ENCODE peak calls at places on chromosome 1, in ten cellular contexts. F is sigmoid colon, N is uterus, B is RWPE1, M is coronary artery, K is B cell, R is NB4, Z is endothelial cell, H is keratinocyte, P is fibroblast of lung. A is an unnamed sample.

GRCh38 chr1:178121883-178122282 is 28.0 kb downstream of the RASAL2 start:
- DNase-seq in Z (no peak), N (no peak), M (no peak), R (no peak), B (no peak), F (no peak), P (peak), H (no peak), K (no peak), A (no peak)

GRCh38 chr1:198842686-198843085 is 203.8 kb downstream of the PTPRC start:
- DNase-seq in F (no peak), Z (no peak), M (no peak), R (no peak), B (no peak), N (no peak), P (no peak), H (no peak), K (no peak), A (no peak)

GRCh38 chr1:100076319-100076718 is 56.4 kb downstream of the SASS6 start:
- DNase-seq in Z (no peak), P (no peak), N (no peak), F (no peak), H (no peak), K (no peak), B (no peak), R (no peak), M (no peak), A (no peak)

GRCh38 chr1:220733090-220733569 is 15.0 kb upstream of the MTARC2 start:
- DNase-seq in Z (peak), R (peak), K (peak), F (peak), P (peak), M (peak), B (peak), N (peak), H (peak), A (peak)

GRCh38 chr1:17661546-17662157 is 93.5 kb upstream of the ACTL8 start:
- DNase-seq in F (peak), B (peak), R (peak), Z (peak), P (peak), N (peak), K (peak), M (no peak), H (no peak), A (peak)

GRCh38 chr1:4971666-4972065 is 317.3 kb downstream of the AJAP1 start:
- DNase-seq in K (no peak), H (no peak), R (no peak), F (no peak), N (no peak), M (peak), P (no peak), Z (no peak), B (no peak), A (no peak)

GRCh38 chr1:160053548-160054365 is 16.2 kb downstream of the KCNJ10 start:
- DNase-seq in N (no peak), R (no peak), B (no peak), K (no peak), M (no peak), P (no peak), F (no peak), H (no peak), Z (no peak), A (no peak)

GRCh38 chr1:42305639-42306038 is 29.4 kb downstream of the FOXJ3 start:
- DNase-seq in K (no peak), P (peak), N (no peak), M (no peak), F (no peak), R (no peak), Z (no peak), B (no peak), H (no peak), A (no peak)

GRCh38 chr1:96370752-96371151 is 350.8 kb upstream of the PTBP2 start:
- DNase-seq in F (no peak), P (peak), N (no peak), Z (no peak), R (no peak), K (no peak), B (peak), H (no peak), M (no peak), A (no peak)

GRCh38 chr1:66540434-66541032 is 6.6 kb downstream of the SGIP1 start:
- DNase-seq in H (no peak), B (no peak), M (no peak), N (no peak), F (no peak), K (no peak), R (no peak), Z (no peak), P (peak), A (no peak)

GRCh38 chr1:213658508-213658907 is 329.3 kb upstream of the PROX1 start:
- DNase-seq in M (no peak), B (no peak), N (no peak), H (no peak), F (no peak), Z (no peak), R (no peak), P (no peak), K (no peak), A (no peak)

GRCh38 chr1:6099297-6099696 is 53.6 kb downstream of the KCNAB2 start:
- DNase-seq in N (no peak), F (peak), P (no peak), H (no peak), M (no peak), Z (no peak), R (no peak), B (no peak), K (no peak), A (no peak)

GRCh38 chr1:40462956-40463590 is 12.8 kb downstream of the ZFP69B start:
- DNase-seq in M (no peak), B (no peak), R (no peak), N (no peak), Z (no peak), F (no peak), P (peak), H (no peak), K (no peak), A (no peak)

GRCh38 chr1:163106364-163106987 is 37.3 kb downstream of the RGS4 start:
- DNase-seq in H (no peak), M (no peak), B (no peak), N (no peak), R (no peak), K (no peak), Z (no peak), P (peak), F (no peak), A (no peak)

GRCh38 chr1:21779613-21780521 is 3.1 kb downstream of the USP48 start:
- DNase-seq in M (no peak), N (no peak), F (no peak), B (no peak), K (peak), R (no peak), P (no peak), H (no peak), Z (no peak), A (no peak)

GRCh38 chr1:1573843-1574720 is 581 bp downstream of the SSU72 start:
- DNase-seq in F (peak), Z (peak), R (peak), B (peak), M (no peak), K (peak), P (peak), H (no peak), N (no peak), A (peak)

GRCh38 chr1:223712184-223712855 is at the start of gene CAPN2:
- DNase-seq in F (peak), N (peak), R (peak), Z (peak), M (peak), K (peak), B (peak), H (no peak), P (peak), A (peak)

GRCh38 chr1:217029311-217030157 is 306.3 kb upstream of the ESRRG start:
- DNase-seq in M (no peak), F (no peak), B (peak), K (no peak), P (peak), H (peak), N (no peak), Z (no peak), R (no peak), A (no peak)

GRCh38 chr1:75791022-75791421 is 5.0 kb downstream of the RABGGTB start:
- DNase-seq in B (peak), Z (no peak), H (no peak), M (no peak), N (no peak), R (no peak), P (peak), K (no peak), F (no peak), A (no peak)

GRCh38 chr1:206664740-206665139 is 20.0 kb upstream of the MAPKAPK2 start:
- DNase-seq in H (no peak), M (no peak), Z (no peak), F (no peak), R (no peak), B (no peak), K (no peak), N (no peak), P (no peak), A (no peak)

GRCh38 chr1:42745851-42746250 is 5.8 kb upstream of the CLDN19 start:
- DNase-seq in B (no peak), N (no peak), M (no peak), H (no peak), Z (no peak), F (no peak), R (no peak), P (no peak), K (no peak), A (no peak)

GRCh38 chr1:230361941-230362340 is 64.2 kb downstream of the PGBD5 start:
- DNase-seq in R (no peak), Z (no peak), B (no peak), N (no peak), F (no peak), K (no peak), H (no peak), M (no peak), P (no peak), A (no peak)

GRCh38 chr1:52210044-52210443 is 68.2 kb downstream of the ZFYVE9 start:
- DNase-seq in H (peak), N (no peak), Z (no peak), K (no peak), R (no peak), F (no peak), P (peak), M (no peak), B (peak), A (no peak)

GRCh38 chr1:247415423-247416361 is at the start of gene NLRP3:
- DNase-seq in F (peak), H (no peak), P (no peak), N (no peak), R (peak), K (peak), Z (no peak), M (no peak), B (peak), A (peak)

GRCh38 chr1:47513393-47513792 is 75.5 kb downstream of the FOXD2 start:
- DNase-seq in F (no peak), Z (no peak), M (no peak), P (no peak), N (no peak), R (no peak), K (no peak), H (no peak), B (no peak), A (no peak)

GRCh38 chr1:63773815-63774616 is at the start of gene ROR1:
- DNase-seq in B (peak), N (peak), H (no peak), Z (peak), P (peak), R (peak), K (peak), M (peak), F (peak), A (peak)

GRCh38 chr1:27368872-27369703 is 2.3 kb upstream of the MAP3K6 start:
- DNase-seq in K (peak), F (no peak), Z (no peak), P (no peak), N (no peak), M (no peak), R (no peak), B (no peak), H (no peak), A (no peak)

GRCh38 chr1:7373936-7374760 is 396.9 kb upstream of the VAMP3 start:
- DNase-seq in N (no peak), R (no peak), K (no peak), B (no peak), P (peak), Z (no peak), M (peak), H (no peak), F (peak), A (no peak)

GRCh38 chr1:221839794-221840395 is 98.0 kb upstream of the DUSP10 start:
- DNase-seq in B (peak), H (peak), K (peak), F (peak), R (peak), M (no peak), Z (no peak), N (no peak), P (peak), A (peak)

GRCh38 chr1:24415910-24416665 is 486 bp downstream of the NIPAL3 start:
- DNase-seq in H (no peak), N (no peak), K (no peak), P (peak), B (peak), Z (no peak), F (no peak), R (peak), M (no peak), A (peak)

GRCh38 chr1:66383602-66384001 is 150.4 kb upstream of the SGIP1 start:
- DNase-seq in R (no peak), N (no peak), H (no peak), K (no peak), F (no peak), B (no peak), Z (no peak), M (no peak), P (no peak), A (no peak)

GRCh38 chr1:192550922-192551534 is 24.5 kb upstream of the RGS1 start:
- DNase-seq in N (no peak), B (peak), M (no peak), Z (no peak), F (no peak), P (peak), K (no peak), H (no peak), R (peak), A (no peak)

GRCh38 chr1:213231795-213232231 is 180.8 kb downstream of the RPS6KC1 start:
- DNase-seq in P (peak), Z (no peak), K (no peak), B (no peak), N (no peak), H (no peak), F (no peak), M (no peak), R (no peak), A (no peak)

GRCh38 chr1:94120591-94120901 is 402 bp downstream of the ABCA4 start:
- DNase-seq in N (no peak), B (no peak), K (no peak), Z (no peak), R (no peak), F (no peak), P (no peak), H (no peak), M (no peak), A (no peak)

GRCh38 chr1:187051618-187052232 is 223.0 kb downstream of the PLA2G4A start:
- DNase-seq in K (peak), M (no peak), H (peak), R (peak), P (peak), N (no peak), Z (peak), B (peak), F (no peak), A (no peak)

GRCh38 chr1:235910357-235911299 is 43.9 kb upstream of the LYST start:
- DNase-seq in Z (no peak), N (peak), F (no peak), P (peak), M (no peak), R (peak), H (peak), K (no peak), B (peak), A (no peak)

GRCh38 chr1:201385299-201385891 is 7.9 kb upstream of the TNNT2 start:
- DNase-seq in H (no peak), B (peak), K (peak), N (no peak), Z (peak), P (peak), F (no peak), R (peak), M (no peak), A (no peak)
- TF ChIP-seq CTCF in H (peak), B (peak), K (peak), N (peak), Z (peak), P (peak), F (peak), R (peak), M (peak), A (peak)

GRCh38 chr1:32612189-32612881 is 38.0 kb downstream of the ZBTB8OS start:
- DNase-seq in M (peak), Z (peak), R (no peak), F (peak), B (peak), K (peak), P (peak), H (no peak), N (peak), A (peak)
- TF ChIP-seq CTCF in M (no peak), Z (no peak), R (no peak), F (peak), B (peak), K (no peak), P (peak), H (no peak), N (peak), A (no peak)

DNA sequence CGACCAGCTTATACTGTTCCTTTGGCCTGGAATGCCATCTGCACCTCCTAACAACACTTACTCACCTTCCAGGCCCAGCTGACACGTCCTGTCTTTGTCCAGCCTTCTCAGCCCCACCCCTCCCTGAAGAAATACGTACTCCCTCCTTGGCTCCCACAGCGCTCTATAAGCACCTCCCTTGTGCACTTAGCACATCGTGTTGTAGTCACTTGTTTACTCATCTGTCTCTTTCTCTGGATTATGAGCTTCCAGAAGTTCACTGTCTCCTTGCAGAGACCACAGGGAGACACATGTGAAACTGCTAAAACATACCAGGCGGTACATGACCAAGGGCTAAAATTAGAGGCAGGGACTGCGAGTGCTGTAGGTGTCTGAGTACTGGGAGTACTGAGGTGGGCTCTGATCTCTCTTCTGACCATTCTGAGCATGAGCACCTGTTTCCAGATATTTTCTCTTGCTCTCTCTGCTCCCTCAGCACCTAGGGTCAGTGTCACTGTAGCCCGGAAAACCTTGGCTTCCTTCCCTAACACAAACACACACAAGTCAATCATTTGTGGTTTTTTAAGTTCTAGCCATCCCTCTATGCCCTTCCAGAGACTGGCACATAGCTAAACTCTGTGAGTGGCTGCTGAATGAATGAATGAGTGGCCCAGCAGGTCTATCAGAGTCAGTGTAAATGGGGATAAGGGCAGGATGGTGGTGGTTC is 5.1 kb downstream of the DCST1 start:
- DNase-seq in R (no peak), H (no peak), N (no peak), K (no peak), B (peak), F (no peak), P (peak), Z (no peak), M (no peak), A (no peak)
- TF ChIP-seq CTCF in R (no peak), H (no peak), N (no peak), K (no peak), B (no peak), F (no peak), P (no peak), Z (no peak), M (no peak), A (no peak)

DNA sequence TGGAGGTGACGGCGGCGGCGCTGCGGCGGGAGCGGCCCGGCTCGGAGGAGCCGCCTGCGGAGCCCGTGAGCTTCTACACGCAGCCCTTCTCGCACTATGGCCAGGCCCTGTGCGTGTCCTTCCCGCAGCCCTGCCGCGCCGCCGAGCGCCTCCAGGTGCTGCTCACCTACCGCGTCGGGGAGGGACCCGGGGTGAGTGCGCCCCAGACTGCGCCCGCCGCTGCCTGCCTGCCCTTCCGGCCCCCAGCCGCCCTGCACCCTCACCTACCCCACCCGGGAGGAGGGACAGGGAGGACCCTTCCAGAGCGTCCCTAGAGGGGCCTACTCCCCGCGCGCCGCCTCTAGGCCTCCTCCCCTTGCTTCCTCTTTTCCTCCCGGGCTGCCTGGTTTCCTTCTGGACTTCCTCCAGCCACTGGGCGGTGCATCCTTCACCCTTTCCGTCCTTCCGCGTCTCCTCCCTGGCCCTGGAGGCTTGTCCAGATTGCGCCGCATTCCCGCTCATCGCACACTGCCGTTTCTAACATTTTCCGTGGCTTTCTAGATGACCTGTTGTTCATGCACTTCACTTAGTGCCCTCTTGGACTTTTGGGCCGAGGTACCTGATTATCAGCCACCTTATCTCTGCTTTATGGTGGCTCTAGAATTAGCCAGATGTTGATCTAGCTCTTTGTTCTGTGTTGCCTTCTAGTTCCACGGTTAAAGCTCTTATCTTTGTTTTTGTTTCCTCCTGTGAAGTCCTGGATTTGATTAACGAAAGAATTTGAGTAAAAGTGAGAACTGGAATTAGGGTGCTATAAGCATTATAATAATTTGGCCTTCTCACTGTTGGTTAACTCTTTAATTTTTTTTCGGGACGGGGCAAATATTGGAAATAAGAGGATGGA is 716 bp downstream of the RNPEP start:
- DNase-seq in R (peak), M (peak), Z (peak), K (peak), F (peak), P (peak), B (peak), N (peak), H (no peak), A (peak)
- TF ChIP-seq CTCF in R (no peak), M (no peak), Z (peak), K (no peak), F (peak), P (peak), B (peak), N (peak), H (no peak), A (no peak)

GRCh38 chr1:226422478-226422877 is 14.6 kb upstream of the PARP1 start:
- DNase-seq in N (no peak), H (no peak), P (no peak), B (no peak), R (no peak), F (no peak), Z (no peak), K (no peak), M (peak), A (no peak)

GRCh38 chr1:226425431-226426031 is 17.6 kb upstream of the PARP1 start:
- DNase-seq in P (no peak), K (peak), B (no peak), M (peak), R (peak), H (no peak), N (no peak), Z (no peak), F (no peak), A (no peak)

GRCh38 chr1:226425004-226425378 is 17.1 kb upstream of the PARP1 start:
- DNase-seq in K (no peak), P (no peak), F (no peak), H (no peak), Z (no peak), N (no peak), R (no peak), M (no peak), B (no peak), A (no peak)

GRCh38 chr1:226427131-226427530 is 19.2 kb upstream of the PARP1 start:
- DNase-seq in N (no peak), F (no peak), R (no peak), H (no peak), Z (no peak), K (no peak), B (no peak), P (no peak), M (peak), A (no peak)

GRCh38 chr1:226424228-226425003 is 16.5 kb upstream of the PARP1 start:
- DNase-seq in H (no peak), R (peak), M (no peak), Z (no peak), K (peak), B (peak), P (peak), N (no peak), F (no peak), A (no peak)
- TF ChIP-seq CTCF in H (peak), R (peak), M (no peak), Z (no peak), K (peak), B (peak), P (peak), N (peak), F (peak), A (peak)

A was measured in heart left ventricle.